ENCODE peak calls at places on chromosome 18, in four cellular contexts. One of them, this sample, is unnamed.

GRCh38 chr18:36660311-36660710 is 168.5 kb downstream of the TPGS2 start:
- DNase-seq in HEK293T: no peak
- DNase-seq in HepG2: no peak
- DNase-seq in NT2/D1: no peak
- DNase-seq in this sample: no peak

GRCh38 chr18:72808688-72809087 is 59.1 kb downstream of the NETO1 start:
- DNase-seq in HEK293T: no peak
- DNase-seq in HepG2: no peak
- DNase-seq in NT2/D1: no peak
- DNase-seq in this sample: no peak

GRCh38 chr18:79817607-79817998 is 19.9 kb downstream of the KCNG2 start:
- DNase-seq in HEK293T: no peak
- DNase-seq in HepG2: no peak
- DNase-seq in NT2/D1: no peak
- DNase-seq in this sample: no peak

GRCh38 chr18:50193796-50194622 is 938 bp downstream of the MYO5B start:
- DNase-seq in HEK293T: peak
- DNase-seq in HepG2: no peak
- DNase-seq in NT2/D1: no peak
- DNase-seq in this sample: peak

GRCh38 chr18:79367480-79367879 is 28.2 kb upstream of the NFATC1 start:
- DNase-seq in HEK293T: no peak
- DNase-seq in HepG2: no peak
- DNase-seq in NT2/D1: no peak
- DNase-seq in this sample: no peak

GRCh38 chr18:50560681-50561629 is 1.1 kb downstream of the MAPK4 start:
- DNase-seq in HEK293T: peak
- DNase-seq in HepG2: no peak
- DNase-seq in NT2/D1: no peak
- DNase-seq in this sample: no peak

GRCh38 chr18:12890964-12891363 is 6.9 kb upstream of the PTPN2 start:
- DNase-seq in HEK293T: no peak
- DNase-seq in HepG2: no peak
- DNase-seq in NT2/D1: no peak
- DNase-seq in this sample: no peak

GRCh38 chr18:36536426-36536825 is 238.9 kb downstream of the FHOD3 start:
- DNase-seq in HEK293T: no peak
- DNase-seq in HepG2: no peak
- DNase-seq in NT2/D1: no peak
- DNase-seq in this sample: no peak

GRCh38 chr18:22871809-22872525 is 61.2 kb upstream of the RBBP8 start:
- DNase-seq in HEK293T: no peak
- DNase-seq in HepG2: no peak
- DNase-seq in NT2/D1: no peak
- DNase-seq in this sample: no peak

GRCh38 chr18:28526196-28526595 is 349.3 kb upstream of the CDH2 start:
- DNase-seq in HEK293T: no peak
- DNase-seq in HepG2: no peak
- DNase-seq in NT2/D1: no peak
- DNase-seq in this sample: no peak

GRCh38 chr18:78853341-78853740 is 126.3 kb upstream of the SALL3 start:
- DNase-seq in HEK293T: no peak
- DNase-seq in HepG2: no peak
- DNase-seq in NT2/D1: no peak
- DNase-seq in this sample: no peak

GRCh38 chr18:9334351-9335254 is at the start of gene TWSG1:
- DNase-seq in HEK293T: peak
- DNase-seq in HepG2: peak
- DNase-seq in NT2/D1: peak
- DNase-seq in this sample: peak

GRCh38 chr18:40357536-40357935 is 1597.5 kb upstream of the PIK3C3 start:
- DNase-seq in HEK293T: no peak
- DNase-seq in HepG2: no peak
- DNase-seq in NT2/D1: no peak
- DNase-seq in this sample: no peak

GRCh38 chr18:79625195-79625923 is 54.2 kb upstream of the CTDP1 start:
- DNase-seq in HEK293T: no peak
- DNase-seq in HepG2: no peak
- DNase-seq in NT2/D1: no peak
- DNase-seq in this sample: no peak

GRCh38 chr18:1078301-1078700 is 173.6 kb downstream of the ADCYAP1 start:
- DNase-seq in HEK293T: no peak
- DNase-seq in HepG2: no peak
- DNase-seq in NT2/D1: no peak
- DNase-seq in this sample: no peak

GRCh38 chr18:35697869-35698268 is 116.3 kb downstream of the GALNT1 start:
- DNase-seq in HEK293T: no peak
- DNase-seq in HepG2: no peak
- DNase-seq in NT2/D1: no peak
- DNase-seq in this sample: no peak

GRCh38 chr18:44536619-44537018 is 144.1 kb upstream of the SETBP1 start:
- DNase-seq in HEK293T: no peak
- DNase-seq in HepG2: no peak
- DNase-seq in NT2/D1: no peak
- DNase-seq in this sample: no peak

GRCh38 chr18:50961974-50962373 is 5.9 kb upstream of the ELAC1 start:
- DNase-seq in HEK293T: no peak
- DNase-seq in HepG2: no peak
- DNase-seq in NT2/D1: no peak
- DNase-seq in this sample: no peak

GRCh38 chr18:58584219-58585127 is 44.4 kb downstream of the ALPK2 start:
- DNase-seq in HEK293T: no peak
- DNase-seq in HepG2: no peak
- DNase-seq in NT2/D1: peak
- DNase-seq in this sample: no peak

GRCh38 chr18:54149078-54149697 is 75.3 kb downstream of the MBD2 start:
- DNase-seq in HEK293T: no peak
- DNase-seq in HepG2: peak
- DNase-seq in NT2/D1: no peak
- DNase-seq in this sample: no peak

GRCh38 chr18:77765468-77765867 is 515.8 kb downstream of the GALR1 start:
- DNase-seq in HEK293T: peak
- DNase-seq in HepG2: peak
- DNase-seq in NT2/D1: peak
- DNase-seq in this sample: peak

GRCh38 chr18:13530879-13531387 is 195.4 kb downstream of the FAM210A start:
- DNase-seq in HEK293T: no peak
- DNase-seq in HepG2: no peak
- DNase-seq in NT2/D1: peak
- DNase-seq in this sample: peak

DNA sequence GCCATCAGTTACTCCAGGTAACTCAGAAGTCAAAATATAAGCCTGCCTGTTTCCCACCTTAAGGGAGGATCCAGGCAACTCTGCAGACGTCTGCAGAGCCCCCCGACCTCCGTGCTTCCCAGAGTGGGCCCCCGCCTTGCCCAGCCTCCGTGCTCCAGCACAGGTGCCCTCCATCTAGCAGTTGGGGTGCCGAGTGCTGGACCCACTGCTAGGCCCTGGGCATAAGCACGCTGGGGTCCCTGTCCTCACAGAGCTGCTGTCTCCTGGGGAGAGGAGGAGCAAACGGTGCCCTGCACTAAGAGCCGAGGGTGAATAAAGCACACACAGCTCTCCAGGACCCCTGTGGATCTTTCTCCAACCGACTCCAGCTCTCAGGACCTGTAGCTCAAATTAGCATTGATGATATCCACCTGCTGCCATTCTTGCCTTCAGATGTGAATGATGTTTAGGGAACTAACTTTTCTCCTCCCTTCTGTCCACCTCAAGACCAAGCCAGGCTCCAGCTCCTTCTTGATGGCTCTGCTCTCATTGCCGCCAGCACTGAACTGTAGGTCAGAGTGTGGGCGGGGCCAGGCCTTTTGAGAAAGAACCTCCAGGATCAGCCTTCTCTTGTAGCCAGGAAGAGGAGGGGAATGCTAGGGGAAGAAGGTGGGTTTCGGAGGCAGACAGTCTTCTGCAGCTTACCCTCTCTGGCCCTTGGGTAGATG is 121.2 kb downstream of the SMAD7 start:
- DNase-seq in HEK293T: no peak
- DNase-seq in HepG2: no peak
- DNase-seq in NT2/D1: no peak
- DNase-seq in this sample: no peak
- TF ChIP-seq SUZ12 in HEK293T: no peak
- TF ChIP-seq SUZ12 in HepG2: no peak
- TF ChIP-seq SUZ12 in NT2/D1: no peak
- TF ChIP-seq SUZ12 in this sample: no peak

GRCh38 chr18:74679679-74680076 is 82.0 kb downstream of the ZNF407 start:
- DNase-seq in HEK293T: no peak
- DNase-seq in HepG2: no peak
- DNase-seq in NT2/D1: no peak
- DNase-seq in this sample: no peak

GRCh38 chr18:74683573-74683972 is 85.9 kb downstream of the ZNF407 start:
- DNase-seq in HEK293T: no peak
- DNase-seq in HepG2: no peak
- DNase-seq in NT2/D1: no peak
- DNase-seq in this sample: no peak

GRCh38 chr18:74682998-74683311 is 85.3 kb downstream of the ZNF407 start:
- DNase-seq in HEK293T: no peak
- DNase-seq in HepG2: no peak
- DNase-seq in NT2/D1: no peak
- DNase-seq in this sample: no peak

GRCh38 chr18:74679006-74679678 is 81.5 kb downstream of the ZNF407 start:
- DNase-seq in HEK293T: no peak
- DNase-seq in HepG2: no peak
- DNase-seq in NT2/D1: no peak
- DNase-seq in this sample: no peak

DNA sequence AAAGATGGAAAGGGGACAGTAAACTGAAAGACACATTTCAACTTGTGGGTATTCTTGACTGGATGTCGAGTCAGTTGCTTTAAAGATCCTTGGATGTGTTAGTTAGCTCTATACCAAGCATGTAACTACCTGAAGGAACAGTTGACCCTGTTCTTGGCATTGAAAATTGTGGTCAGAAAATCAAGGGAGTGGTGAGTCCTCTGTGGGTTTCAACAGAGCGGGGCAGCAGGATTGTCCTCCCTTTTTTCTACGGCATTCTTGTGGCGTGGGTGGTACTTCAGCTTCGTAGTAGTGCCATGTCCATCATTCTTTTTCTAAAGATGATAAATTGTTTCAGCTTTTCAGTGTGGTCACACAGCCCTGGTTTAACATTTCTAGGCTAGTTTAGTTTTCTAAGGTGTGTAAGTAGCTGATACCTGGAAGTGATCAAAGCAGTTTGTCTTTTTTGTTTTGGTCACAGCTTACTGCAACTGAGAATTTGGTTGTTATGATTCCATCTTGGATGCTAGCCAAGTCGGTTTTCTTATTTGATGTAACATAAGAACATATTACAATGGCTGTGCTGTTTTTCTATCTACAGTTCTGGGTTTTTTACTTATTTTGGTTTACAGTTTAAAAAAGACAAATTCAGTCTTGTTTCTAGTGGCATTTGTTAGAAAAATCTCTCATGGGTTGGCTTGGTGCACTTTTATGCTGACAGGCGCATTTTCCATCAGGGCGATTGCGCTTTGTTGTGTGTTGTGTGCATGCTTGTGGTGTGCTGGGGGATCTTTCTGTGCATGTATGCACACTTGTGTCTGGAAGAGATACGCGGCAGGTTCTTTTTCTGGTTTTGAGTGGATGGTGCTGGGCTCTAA is 84.7 kb downstream of the ZNF407 start:
- DNase-seq in HEK293T: no peak
- DNase-seq in HepG2: no peak
- DNase-seq in NT2/D1: no peak
- DNase-seq in this sample: no peak
- TF ChIP-seq SUZ12 in HEK293T: no peak
- TF ChIP-seq SUZ12 in HepG2: no peak
- TF ChIP-seq SUZ12 in NT2/D1: no peak
- TF ChIP-seq SUZ12 in this sample: no peak

GRCh38 chr18:3538456-3538855 is 88.5 kb downstream of the TGIF1 start:
- DNase-seq in HEK293T: no peak
- DNase-seq in HepG2: no peak
- DNase-seq in NT2/D1: no peak
- DNase-seq in this sample: no peak

GRCh38 chr18:3544537-3544936 is 94.6 kb downstream of the TGIF1 start:
- DNase-seq in HEK293T: no peak
- DNase-seq in HepG2: no peak
- DNase-seq in NT2/D1: no peak
- DNase-seq in this sample: no peak

GRCh38 chr18:3538954-3539617 is 89.1 kb downstream of the TGIF1 start:
- DNase-seq in HEK293T: no peak
- DNase-seq in HepG2: no peak
- DNase-seq in NT2/D1: no peak
- DNase-seq in this sample: no peak

GRCh38 chr18:3540805-3541548 is 91.0 kb downstream of the TGIF1 start:
- DNase-seq in HEK293T: no peak
- DNase-seq in HepG2: no peak
- DNase-seq in NT2/D1: no peak
- DNase-seq in this sample: no peak

DNA sequence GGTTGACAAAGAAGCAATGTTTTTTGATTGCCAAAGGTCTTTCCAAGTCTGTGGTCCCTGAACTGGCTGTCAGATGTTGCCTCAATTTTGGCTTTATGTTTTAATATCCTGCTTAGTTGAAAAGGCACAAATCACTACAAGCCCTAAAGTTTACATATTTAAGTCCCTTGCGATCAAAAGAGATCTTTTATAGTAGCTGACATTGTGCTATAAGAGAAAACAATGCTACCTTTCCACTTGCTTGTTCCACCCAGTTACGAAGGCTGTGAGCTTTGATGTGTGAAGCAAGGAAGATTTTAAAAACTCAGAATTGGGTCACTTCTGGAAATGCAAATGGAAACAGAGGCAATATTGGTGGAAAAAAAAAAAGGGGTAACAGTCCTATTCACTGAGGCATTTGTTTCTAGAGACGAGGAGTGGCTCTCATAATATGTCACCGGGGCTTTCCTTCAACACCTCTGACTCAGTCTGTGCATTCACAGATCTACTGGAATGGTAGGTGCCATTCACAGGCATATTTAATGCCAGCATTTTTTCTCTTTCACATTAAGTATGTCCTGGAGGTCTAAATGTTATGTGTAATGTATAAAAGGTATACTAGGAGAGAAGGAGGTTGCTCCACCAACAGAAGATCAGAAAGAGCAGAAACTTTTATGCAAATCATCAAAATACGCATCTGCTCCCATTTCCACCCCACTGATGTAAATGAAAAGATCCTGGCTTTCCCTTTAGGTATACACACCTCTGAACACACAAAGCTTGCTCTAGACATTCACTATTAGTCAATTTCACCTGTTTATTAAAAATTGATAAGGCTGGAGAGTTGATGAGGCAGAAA is 91.8 kb downstream of the TGIF1 start:
- DNase-seq in HEK293T: no peak
- DNase-seq in HepG2: no peak
- DNase-seq in NT2/D1: no peak
- DNase-seq in this sample: no peak
- TF ChIP-seq SUZ12 in HEK293T: no peak
- TF ChIP-seq SUZ12 in HepG2: no peak
- TF ChIP-seq SUZ12 in NT2/D1: no peak
- TF ChIP-seq SUZ12 in this sample: no peak

DNA sequence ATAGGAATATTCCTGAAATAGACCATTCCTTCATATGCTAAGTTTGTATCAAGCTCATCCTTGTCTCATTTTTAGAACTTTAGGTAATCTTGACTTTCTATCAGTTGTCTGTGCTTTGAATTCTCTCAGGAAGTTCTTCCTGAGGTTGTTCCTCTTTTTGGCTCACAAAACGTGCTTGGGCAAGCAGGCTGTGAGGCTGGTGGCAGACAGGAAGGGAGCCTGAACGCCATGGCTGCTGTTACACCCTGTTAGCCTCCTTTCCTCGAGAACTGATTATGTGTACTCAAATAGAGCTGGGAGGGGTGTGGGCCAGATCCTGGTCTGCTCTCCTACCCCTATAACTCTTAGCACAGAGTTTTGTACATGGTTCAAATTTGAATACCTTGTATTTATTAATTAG is 136.4 kb upstream of the CELF4 start:
- DNase-seq in HEK293T: no peak
- DNase-seq in HepG2: no peak
- DNase-seq in NT2/D1: no peak
- DNase-seq in this sample: no peak
- TF ChIP-seq SUZ12 in HEK293T: no peak
- TF ChIP-seq SUZ12 in HepG2: no peak
- TF ChIP-seq SUZ12 in NT2/D1: no peak
- TF ChIP-seq SUZ12 in this sample: no peak

This sample was measured in H1.